ENCODE peak calls at places on chromosome 3, in seven cellular contexts. G, J, I, P, Y, U and N are unnamed samples.

GRCh38 chr3:48798998-48799397 is 48.7 kb downstream of the PRKAR2A start:
- DNase-seq in G (no peak), J (no peak), I (no peak), P (no peak), Y (no peak), U (no peak), N (no peak)

GRCh38 chr3:102979682-102980378 is 545.0 kb downstream of the ZPLD1 start:
- DNase-seq in G (no peak), J (no peak), I (no peak), P (no peak), Y (no peak), U (no peak), N (peak; percentile 99)

GRCh38 chr3:134356411-134357040 is 17.7 kb downstream of the AMOTL2 start:
- DNase-seq in G (no peak), J (no peak), I (no peak), P (no peak), Y (no peak), U (no peak), N (no peak)

GRCh38 chr3:59809016-59809415 is 759.2 kb upstream of the CFAP20DC start:
- DNase-seq in G (no peak), J (no peak), I (no peak), P (no peak), Y (no peak), U (no peak), N (peak; percentile 80)

GRCh38 chr3:146715176-146715575 is 110.0 kb upstream of the PLSCR5 start:
- DNase-seq in G (no peak), J (no peak), I (no peak), P (no peak), Y (no peak), U (no peak), N (peak; percentile 2)

GRCh38 chr3:138812806-138813205 is 21.9 kb downstream of the PIK3CB start:
- DNase-seq in G (no peak), J (no peak), I (no peak), P (no peak), Y (no peak), U (no peak), N (no peak)

GRCh38 chr3:148680289-148680688 is 17.4 kb upstream of the AGTR1 start:
- DNase-seq in G (no peak), J (no peak), I (no peak), P (no peak), Y (no peak), U (no peak), N (no peak)

GRCh38 chr3:186640473-186640818 is 247 bp downstream of the FETUB start:
- DNase-seq in G (no peak), J (no peak), I (no peak), P (no peak), Y (no peak), U (no peak), N (peak; percentile 32)

GRCh38 chr3:42031808-42032475 is 59.2 kb upstream of the TRAK1 start:
- DNase-seq in G (no peak), J (no peak), I (no peak), P (no peak), Y (no peak), U (no peak), N (peak; percentile 85)

GRCh38 chr3:144162042-144162441 is 190.4 kb downstream of the DIPK2A start:
- DNase-seq in G (no peak), J (no peak), I (no peak), P (peak; percentile 41), Y (no peak), U (no peak), N (peak; percentile 84)

GRCh38 chr3:81302045-81302444 is 459.4 kb downstream of the GBE1 start:
- DNase-seq in G (no peak), J (no peak), I (peak; percentile 3), P (peak; percentile 19), Y (peak; percentile 26), U (no peak), N (peak; percentile 19)

GRCh38 chr3:112984485-112984884 is 6.3 kb upstream of the GTPBP8 start:
- DNase-seq in G (no peak), J (no peak), I (no peak), P (peak; percentile 36), Y (no peak), U (peak; percentile 37), N (no peak)

GRCh38 chr3:152559246-152559645 is 275.7 kb upstream of the P2RY1 start:
- DNase-seq in G (no peak), J (no peak), I (no peak), P (no peak), Y (no peak), U (no peak), N (no peak)

GRCh38 chr3:123732447-123732846 is 147.6 kb upstream of the HACD2 start:
- DNase-seq in G (no peak), J (no peak), I (no peak), P (no peak), Y (no peak), U (no peak), N (peak; percentile 91)

GRCh38 chr3:148873928-148874326 is 8.8 kb downstream of the CPA3 start:
- DNase-seq in G (no peak), J (no peak), I (no peak), P (peak; percentile 74), Y (no peak), U (no peak), N (peak; percentile 10)

GRCh38 chr3:185153861-185154629 is 1.2 kb upstream of the C3orf70 start:
- DNase-seq in G (no peak), J (no peak), I (no peak), P (no peak), Y (no peak), U (no peak), N (no peak)

GRCh38 chr3:51390186-51390585 is 899 bp upstream of the RBM15B start:
- DNase-seq in G (no peak), J (no peak), I (no peak), P (no peak), Y (no peak), U (no peak), N (no peak)

GRCh38 chr3:111534701-111535100 is 7.3 kb upstream of the CD96 start:
- DNase-seq in G (no peak), J (no peak), I (no peak), P (no peak), Y (no peak), U (no peak), N (peak; percentile 44)

GRCh38 chr3:94928921-94929320 is 866.1 kb downstream of the NSUN3 start:
- DNase-seq in G (no peak), J (no peak), I (no peak), P (no peak), Y (no peak), U (no peak), N (peak; percentile 67)

GRCh38 chr3:14001136-14001535 is 121.3 kb upstream of the WNT7A start:
- DNase-seq in G (no peak), J (no peak), I (no peak), P (no peak), Y (no peak), U (no peak), N (no peak)

GRCh38 chr3:43349759-43350158 is 63.4 kb downstream of the SNRK start:
- DNase-seq in G (no peak), J (no peak), I (no peak), P (no peak), Y (no peak), U (no peak), N (peak; percentile 66)

GRCh38 chr3:149536429-149536828 is 61.9 kb downstream of the TM4SF4 start:
- DNase-seq in G (peak; percentile 64), J (no peak), I (no peak), P (peak; percentile 66), Y (no peak), U (no peak), N (peak; percentile 68)

GRCh38 chr3:64575211-64575844 is 112.5 kb downstream of the ADAMTS9 start:
- DNase-seq in G (no peak), J (no peak), I (no peak), P (no peak), Y (no peak), U (no peak), N (no peak)

GRCh38 chr3:32239638-32240550 is 1.4 kb downstream of the CMTM8 start:
- DNase-seq in G (no peak), J (peak; percentile 16), I (peak; percentile 36), P (peak; percentile 4), Y (no peak), U (no peak), N (no peak)

GRCh38 chr3:105367063-105367405 is 325 bp downstream of the ALCAM start:
- DNase-seq in G (peak; percentile 65), J (no peak), I (peak; percentile 39), P (no peak), Y (peak; percentile 38), U (no peak), N (no peak)

GRCh38 chr3:52533623-52534280 is at the start of gene NT5DC2:
- DNase-seq in G (no peak), J (peak; percentile 62), I (peak; percentile 78), P (peak; percentile 50), Y (peak; percentile 69), U (peak; percentile 51), N (peak; percentile 27)

GRCh38 chr3:140053011-140053702 is 118.2 kb downstream of the CLSTN2 start:
- DNase-seq in G (no peak), J (no peak), I (no peak), P (no peak), Y (no peak), U (no peak), N (no peak)

GRCh38 chr3:146177072-146177936 is 16.3 kb upstream of the PLOD2 start:
- DNase-seq in G (no peak), J (no peak), I (no peak), P (no peak), Y (no peak), U (no peak), N (no peak)

GRCh38 chr3:129525341-129525968 is 3.0 kb upstream of the RHO start:
- DNase-seq in G (no peak), J (no peak), I (peak; percentile 16), P (no peak), Y (no peak), U (no peak), N (peak; percentile 30)

GRCh38 chr3:119401502-119402440 is 61.6 kb downstream of the TMEM39A start:
- DNase-seq in G (no peak), J (no peak), I (no peak), P (no peak), Y (no peak), U (no peak), N (no peak)

GRCh38 chr3:187850256-187851010 is 105.2 kb upstream of the BCL6 start:
- DNase-seq in G (peak; percentile 64), J (no peak), I (no peak), P (no peak), Y (no peak), U (no peak), N (no peak)

GRCh38 chr3:47007482-47008257 is 28.2 kb downstream of the NBEAL2 start:
- DNase-seq in G (no peak), J (no peak), I (no peak), P (no peak), Y (no peak), U (no peak), N (no peak)

GRCh38 chr3:32181370-32181769 is 57.1 kb upstream of the CMTM8 start:
- DNase-seq in G (no peak), J (no peak), I (no peak), P (no peak), Y (peak; percentile 27), U (no peak), N (no peak)

GRCh38 chr3:114623420-114624046 is 329.7 kb downstream of the TIGIT start:
- DNase-seq in G (no peak), J (no peak), I (no peak), P (no peak), Y (no peak), U (no peak), N (no peak)

GRCh38 chr3:183354325-183354831 is 74.0 kb downstream of the MCF2L2 start:
- DNase-seq in G (no peak), J (no peak), I (no peak), P (no peak), Y (no peak), U (no peak), N (no peak)

GRCh38 chr3:44031387-44032380 is 210.0 kb upstream of the TOPAZ1 start:
- DNase-seq in G (no peak), J (no peak), I (no peak), P (no peak), Y (no peak), U (no peak), N (no peak)

GRCh38 chr3:50410593-50411139 is 51.3 kb upstream of the TMEM115 start:
- DNase-seq in G (no peak), J (no peak), I (no peak), P (no peak), Y (no peak), U (no peak), N (no peak)